ENCODE peak calls at places on chromosomes 1 and 21, in eight cellular contexts. One of them, this sample, is unnamed.

GRCh38 chr1:100699744-100700143 is 19.8 kb upstream of the VCAM1 start:
- DNase-seq in stimulated activated CD4-positive, alpha-beta T cell treated with anti-CD3 and anti-CD28 coated beads, Interleukin-2, amount 100 ng/mL, for 48 hours: no peak
- DNase-seq in T1000: no peak
- DNase-seq in stimulated activated CD8-positive, alpha-beta memory T cell treated with anti-CD3 and anti-CD28 coated beads, Interleukin-4, amount 100 ng/mL, for 4 hours: no peak
- DNase-seq in DMS53: peak
- DNase-seq in activated CD8-positive, alpha-beta T cell treated with anti-CD3 and anti-CD28 coated beads for 36 hours: no peak
- DNase-seq in nephron progenitor cell: no peak
- DNase-seq in activated CD4-positive, alpha-beta T cell treated with anti-CD3 and anti-CD28 coated beads, Interleukin-2, amount 50 U/mL, for 1 hour: no peak
- DNase-seq in this sample: no peak

GRCh38 chr1:92990828-92991227 is 29.6 kb upstream of the DIPK1A start:
- DNase-seq in stimulated activated CD4-positive, alpha-beta T cell treated with anti-CD3 and anti-CD28 coated beads, Interleukin-2, amount 100 ng/mL, for 48 hours: no peak
- DNase-seq in T1000: no peak
- DNase-seq in stimulated activated CD8-positive, alpha-beta memory T cell treated with anti-CD3 and anti-CD28 coated beads, Interleukin-4, amount 100 ng/mL, for 4 hours: no peak
- DNase-seq in DMS53: peak
- DNase-seq in activated CD8-positive, alpha-beta T cell treated with anti-CD3 and anti-CD28 coated beads for 36 hours: no peak
- DNase-seq in nephron progenitor cell: no peak
- DNase-seq in activated CD4-positive, alpha-beta T cell treated with anti-CD3 and anti-CD28 coated beads, Interleukin-2, amount 50 U/mL, for 1 hour: no peak
- DNase-seq in this sample: no peak

GRCh38 chr1:189962171-189962570 is 515.5 kb downstream of the BRINP3 start:
- DNase-seq in stimulated activated CD4-positive, alpha-beta T cell treated with anti-CD3 and anti-CD28 coated beads, Interleukin-2, amount 100 ng/mL, for 48 hours: no peak
- DNase-seq in T1000: no peak
- DNase-seq in stimulated activated CD8-positive, alpha-beta memory T cell treated with anti-CD3 and anti-CD28 coated beads, Interleukin-4, amount 100 ng/mL, for 4 hours: no peak
- DNase-seq in DMS53: no peak
- DNase-seq in activated CD8-positive, alpha-beta T cell treated with anti-CD3 and anti-CD28 coated beads for 36 hours: no peak
- DNase-seq in nephron progenitor cell: no peak
- DNase-seq in activated CD4-positive, alpha-beta T cell treated with anti-CD3 and anti-CD28 coated beads, Interleukin-2, amount 50 U/mL, for 1 hour: no peak
- DNase-seq in this sample: no peak

GRCh38 chr1:55362558-55362957 is 147.4 kb upstream of the USP24 start:
- DNase-seq in stimulated activated CD4-positive, alpha-beta T cell treated with anti-CD3 and anti-CD28 coated beads, Interleukin-2, amount 100 ng/mL, for 48 hours: no peak
- DNase-seq in T1000: peak
- DNase-seq in stimulated activated CD8-positive, alpha-beta memory T cell treated with anti-CD3 and anti-CD28 coated beads, Interleukin-4, amount 100 ng/mL, for 4 hours: no peak
- DNase-seq in DMS53: no peak
- DNase-seq in activated CD8-positive, alpha-beta T cell treated with anti-CD3 and anti-CD28 coated beads for 36 hours: no peak
- DNase-seq in nephron progenitor cell: no peak
- DNase-seq in activated CD4-positive, alpha-beta T cell treated with anti-CD3 and anti-CD28 coated beads, Interleukin-2, amount 50 U/mL, for 1 hour: no peak
- DNase-seq in this sample: no peak

GRCh38 chr21:38766987-38767722 is 38.6 kb upstream of the ETS2 start:
- DNase-seq in stimulated activated CD4-positive, alpha-beta T cell treated with anti-CD3 and anti-CD28 coated beads, Interleukin-2, amount 100 ng/mL, for 48 hours: peak
- DNase-seq in T1000: no peak
- DNase-seq in stimulated activated CD8-positive, alpha-beta memory T cell treated with anti-CD3 and anti-CD28 coated beads, Interleukin-4, amount 100 ng/mL, for 4 hours: peak
- DNase-seq in DMS53: peak
- DNase-seq in activated CD8-positive, alpha-beta T cell treated with anti-CD3 and anti-CD28 coated beads for 36 hours: peak
- DNase-seq in nephron progenitor cell: no peak
- DNase-seq in activated CD4-positive, alpha-beta T cell treated with anti-CD3 and anti-CD28 coated beads, Interleukin-2, amount 50 U/mL, for 1 hour: peak
- DNase-seq in this sample: peak

GRCh38 chr1:12462586-12462985 is 155.4 kb downstream of the DHRS3 start:
- DNase-seq in stimulated activated CD4-positive, alpha-beta T cell treated with anti-CD3 and anti-CD28 coated beads, Interleukin-2, amount 100 ng/mL, for 48 hours: no peak
- DNase-seq in T1000: no peak
- DNase-seq in stimulated activated CD8-positive, alpha-beta memory T cell treated with anti-CD3 and anti-CD28 coated beads, Interleukin-4, amount 100 ng/mL, for 4 hours: no peak
- DNase-seq in DMS53: no peak
- DNase-seq in activated CD8-positive, alpha-beta T cell treated with anti-CD3 and anti-CD28 coated beads for 36 hours: no peak
- DNase-seq in nephron progenitor cell: no peak
- DNase-seq in activated CD4-positive, alpha-beta T cell treated with anti-CD3 and anti-CD28 coated beads, Interleukin-2, amount 50 U/mL, for 1 hour: no peak
- DNase-seq in this sample: no peak

GRCh38 chr1:6917067-6917466 is 131.8 kb downstream of the CAMTA1 start:
- DNase-seq in stimulated activated CD4-positive, alpha-beta T cell treated with anti-CD3 and anti-CD28 coated beads, Interleukin-2, amount 100 ng/mL, for 48 hours: no peak
- DNase-seq in T1000: no peak
- DNase-seq in stimulated activated CD8-positive, alpha-beta memory T cell treated with anti-CD3 and anti-CD28 coated beads, Interleukin-4, amount 100 ng/mL, for 4 hours: no peak
- DNase-seq in DMS53: no peak
- DNase-seq in activated CD8-positive, alpha-beta T cell treated with anti-CD3 and anti-CD28 coated beads for 36 hours: no peak
- DNase-seq in nephron progenitor cell: no peak
- DNase-seq in activated CD4-positive, alpha-beta T cell treated with anti-CD3 and anti-CD28 coated beads, Interleukin-2, amount 50 U/mL, for 1 hour: no peak
- DNase-seq in this sample: no peak

GRCh38 chr1:162088281-162088969 is 18.9 kb downstream of the NOS1AP start:
- DNase-seq in stimulated activated CD4-positive, alpha-beta T cell treated with anti-CD3 and anti-CD28 coated beads, Interleukin-2, amount 100 ng/mL, for 48 hours: no peak
- DNase-seq in T1000: no peak
- DNase-seq in stimulated activated CD8-positive, alpha-beta memory T cell treated with anti-CD3 and anti-CD28 coated beads, Interleukin-4, amount 100 ng/mL, for 4 hours: no peak
- DNase-seq in DMS53: no peak
- DNase-seq in activated CD8-positive, alpha-beta T cell treated with anti-CD3 and anti-CD28 coated beads for 36 hours: no peak
- DNase-seq in nephron progenitor cell: no peak
- DNase-seq in activated CD4-positive, alpha-beta T cell treated with anti-CD3 and anti-CD28 coated beads, Interleukin-2, amount 50 U/mL, for 1 hour: no peak
- DNase-seq in this sample: no peak